ENCODE peak calls at places on chromosomes 16 and 17, in four cellular contexts. K is psoas muscle, T is HCT116, D is progenitor cell of endocrine pancreas. C is an unnamed sample.

GRCh38 chr16:14409563-14409962 is 220.5 kb downstream of the PARN start:
- DNase-seq in K (peak), D (no peak), T (no peak), C (no peak)

GRCh38 chr17:81331527-81332043 is 36.5 kb upstream of the SLC38A10 start:
- DNase-seq in T (no peak), D (no peak), K (no peak), C (no peak)

GRCh38 chr16:31352344-31353115 is 2.4 kb upstream of the ITGAX start:
- DNase-seq in T (no peak), K (peak), D (no peak), C (no peak)

GRCh38 chr17:49435630-49436029 is 20.9 kb upstream of the PHB1 start:
- DNase-seq in K (no peak), T (no peak), D (no peak), C (no peak)

GRCh38 chr17:55661359-55661758 is 61.3 kb downstream of the TMEM100 start:
- DNase-seq in T (no peak), K (no peak), D (no peak), C (no peak)

GRCh38 chr17:35087731-35088646 is 24.5 kb upstream of the RFFL start:
- DNase-seq in K (peak), D (peak), T (no peak), C (peak)

GRCh38 chr16:87829988-87830672 is 39.2 kb downstream of the SLC7A5 start:
- DNase-seq in K (no peak), D (no peak), T (no peak), C (no peak)

GRCh38 chr16:85524630-85525463 is 88.3 kb upstream of the GSE1 start:
- DNase-seq in K (peak), T (no peak), D (no peak), C (no peak)

GRCh38 chr17:58376472-58376921 is 24.5 kb upstream of the SUPT4H1 start:
- DNase-seq in D (no peak), K (no peak), T (no peak), C (no peak)

GRCh38 chr17:59451706-59452105 is 113.7 kb upstream of the DHX40 start:
- DNase-seq in D (no peak), T (no peak), K (no peak), C (no peak)

GRCh38 chr16:82470506-82471196 is 156.1 kb upstream of the CDH13 start:
- DNase-seq in T (no peak), D (no peak), K (no peak), C (no peak)

GRCh38 chr16:82059983-82060421 is 24.9 kb downstream of the HSD17B2 start:
- DNase-seq in D (no peak), T (no peak), K (no peak), C (no peak)

GRCh38 chr16:1389762-1390161 is 24.7 kb downstream of the UNKL start:
- DNase-seq in K (no peak), T (no peak), D (no peak), C (no peak)

GRCh38 chr16:54431041-54431996 is 144.7 kb upstream of the IRX3 start:
- DNase-seq in K (no peak), D (no peak), T (no peak), C (no peak)

GRCh38 chr17:75630071-75630917 is 2.9 kb upstream of the SMIM5 start:
- DNase-seq in K (no peak), T (no peak), D (no peak), C (no peak)

GRCh38 chr17:28982191-28982793 is 23.5 kb downstream of the SEZ6 start:
- DNase-seq in T (no peak), K (no peak), D (no peak), C (no peak)

GRCh38 chr16:79599837-79600635 is 501 bp downstream of the MAF start:
- DNase-seq in T (no peak), D (peak), K (peak), C (peak)

GRCh38 chr16:73616186-73616585 is 568.3 kb upstream of the ZFHX3 start:
- DNase-seq in D (no peak), T (peak), K (no peak), C (no peak)

GRCh38 chr16:79329967-79330366 is 270.6 kb downstream of the MAF start:
- DNase-seq in K (no peak), T (no peak), D (no peak), C (no peak)

GRCh38 chr17:68512967-68513474 is 791 bp downstream of the PRKAR1A start:
- DNase-seq in D (no peak), K (no peak), T (no peak), C (no peak)

GRCh38 chr17:4607773-4608187 is 23.5 kb downstream of the SMTNL2 start:
- DNase-seq in K (peak), D (no peak), T (no peak), C (no peak)

GRCh38 chr17:81422776-81423697 is 27.8 kb downstream of the BAHCC1 start:
- DNase-seq in K (peak), D (no peak), T (peak), C (no peak)

GRCh38 chr16:28259781-28260150 is 32.6 kb upstream of the SBK1 start:
- DNase-seq in K (no peak), T (no peak), D (no peak), C (no peak)

GRCh38 chr16:11796227-11797165 is 562 bp downstream of the ZC3H7A start:
- DNase-seq in D (peak), K (peak), T (no peak), C (no peak)

GRCh38 chr17:7673239-7673638 is 14.1 kb downstream of the TP53 start:
- DNase-seq in T (no peak), K (no peak), D (no peak), C (no peak)

GRCh38 chr17:27558842-27559505 is 72.0 kb upstream of the LGALS9 start:
- DNase-seq in T (no peak), D (no peak), K (no peak), C (no peak)

GRCh38 chr17:2694381-2695242 is 17.0 kb downstream of the CLUH start:
- DNase-seq in K (peak), T (no peak), D (no peak), C (no peak)

GRCh38 chr16:27431773-27432599 is 30.0 kb downstream of the IL21R start:
- DNase-seq in K (no peak), T (no peak), D (peak), C (no peak)

GRCh38 chr16:22353188-22353919 is 21.1 kb downstream of the CDR2 start:
- DNase-seq in K (no peak), D (no peak), T (peak), C (no peak)

GRCh38 chr17:27770877-27771276 is 29.5 kb downstream of the NOS2 start:
- DNase-seq in D (no peak), K (no peak), T (no peak), C (no peak)

GRCh38 chr17:47705536-47706481 is 11.8 kb downstream of the TBKBP1 start:
- DNase-seq in D (no peak), T (no peak), K (no peak), C (no peak)

GRCh38 chr17:75712480-75712879 is 8.8 kb upstream of the ITGB4 start:
- DNase-seq in T (no peak), D (no peak), K (no peak), C (no peak)

GRCh38 chr17:30541802-30542201 is 64.6 kb downstream of the GOSR1 start:
- DNase-seq in T (no peak), K (no peak), D (no peak), C (no peak)

GRCh38 chr17:78359216-78359935 is 501 bp downstream of the SOCS3 start:
- DNase-seq in K (peak), T (no peak), D (peak), C (no peak)

GRCh38 chr16:80323187-80323807 is 217.5 kb upstream of the DYNLRB2 start:
- DNase-seq in K (no peak), T (no peak), D (no peak), C (no peak)

GRCh38 chr16:69563605-69564580 is 1.9 kb upstream of the NFAT5 start:
- DNase-seq in T (no peak), K (no peak), D (no peak), C (no peak)

GRCh38 chr16:69565611-69566436 is at the start of gene NFAT5:
- DNase-seq in K (peak), T (peak), D (peak), C (peak)

GRCh38 chr16:69566437-69567030 is 768 bp downstream of the NFAT5 start:
- DNase-seq in D (peak), T (no peak), K (peak), C (peak)

GRCh38 chr16:69564845-69565610 is 738 bp upstream of the NFAT5 start:
- DNase-seq in T (no peak), K (no peak), D (no peak), C (no peak)

DNA sequence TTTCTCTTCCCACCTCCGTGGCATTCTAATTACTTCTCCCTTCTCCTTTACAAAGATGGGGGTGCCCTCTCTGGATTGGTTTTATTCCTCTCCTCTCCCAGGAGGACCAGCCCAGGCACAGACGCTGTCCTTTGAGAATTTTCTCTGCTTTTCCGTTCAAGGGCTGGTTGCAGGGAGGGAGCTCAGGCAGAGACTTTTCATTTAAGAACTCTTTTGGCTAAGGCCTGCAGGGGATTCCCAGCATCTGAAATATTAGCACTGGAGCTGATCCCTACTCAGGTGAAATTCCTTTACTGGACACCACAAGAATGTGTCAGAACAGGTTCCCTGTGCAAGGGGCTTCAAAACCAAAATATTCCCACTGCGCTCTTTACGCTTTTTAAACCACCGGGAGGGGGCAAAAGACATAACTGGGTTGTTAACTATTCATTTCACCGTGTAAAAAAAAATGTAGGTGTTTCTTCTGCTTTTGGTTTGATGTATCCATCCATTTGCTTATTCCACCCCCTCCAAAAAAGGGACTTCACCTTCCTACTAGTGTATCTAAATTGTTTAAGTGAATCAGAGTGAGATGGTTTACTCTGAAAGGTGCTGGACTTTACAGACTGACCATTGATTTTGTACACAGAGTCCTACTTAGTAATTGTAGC is 1.4 kb downstream of the NFAT5 start:
- DNase-seq in K (no peak), D (no peak), T (no peak), C (peak)
- TF ChIP-seq CTCF in K (no peak), D (peak), T (peak), C (peak)

DNA sequence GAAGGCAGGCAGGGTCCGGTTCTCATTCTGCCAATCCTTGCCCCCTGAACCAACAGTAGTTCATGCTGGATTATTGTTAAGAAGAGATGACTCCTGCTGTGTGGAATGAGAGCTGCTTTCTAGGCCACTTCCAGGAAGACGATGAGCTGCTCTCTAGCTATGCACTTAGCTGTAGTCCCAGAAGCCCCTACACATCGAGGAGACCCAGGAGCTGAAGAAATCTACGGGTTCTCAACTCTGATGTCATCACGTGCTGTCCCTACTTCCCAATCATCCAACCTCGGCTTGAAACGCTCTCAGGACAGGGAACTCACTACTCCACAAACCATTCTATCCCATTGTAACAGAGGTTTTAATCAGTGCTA is 29.0 kb upstream of the EMP2 start:
- DNase-seq in D (no peak), K (no peak), T (no peak), C (no peak)
- TF ChIP-seq CTCF in D (no peak), K (no peak), T (no peak), C (no peak)

DNA sequence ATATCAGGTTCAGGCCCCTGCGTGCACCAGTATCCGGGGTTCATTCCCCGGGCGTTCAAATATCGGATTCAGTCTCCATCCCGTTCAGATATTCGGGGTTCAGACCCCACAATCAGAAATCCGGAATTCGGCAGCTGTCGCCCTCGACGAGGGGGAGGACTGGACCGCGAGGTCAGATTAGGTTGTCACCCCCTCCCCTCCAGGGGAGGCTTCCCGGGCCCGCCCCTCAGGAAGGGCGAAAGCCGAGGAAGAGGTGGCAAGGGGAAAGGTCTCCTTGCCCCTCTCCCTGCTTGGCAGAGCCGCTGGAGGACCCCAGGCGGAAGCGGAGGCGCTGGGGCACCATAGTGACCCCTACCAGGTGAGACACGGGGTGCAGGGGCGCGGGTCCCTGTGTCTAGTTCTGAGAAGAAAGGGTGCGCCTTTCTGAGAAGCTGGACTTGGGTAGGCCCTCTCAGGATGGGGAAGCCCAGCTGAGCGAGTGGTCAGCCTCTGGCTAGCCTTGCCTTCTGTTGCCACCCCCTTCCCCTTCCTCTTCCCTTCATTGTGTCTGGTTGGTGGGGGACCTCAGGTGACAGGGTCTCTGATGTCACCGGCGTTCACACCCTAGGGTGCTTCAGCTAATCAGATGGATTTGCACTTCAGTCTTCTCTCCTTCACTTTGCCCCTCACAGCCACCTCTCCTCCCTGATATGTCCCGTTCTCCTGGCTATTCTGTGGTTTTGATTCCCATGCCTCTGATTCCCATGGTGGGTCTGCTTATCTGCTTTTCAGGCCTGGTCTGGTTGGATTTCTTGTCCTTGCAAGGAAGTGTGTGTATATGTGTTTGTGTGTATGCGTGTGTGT is 844 bp downstream of the TAOK2 start:
- DNase-seq in D (no peak), K (peak), T (no peak), C (no peak)
- TF ChIP-seq CTCF in D (no peak), K (no peak), T (no peak), C (no peak)

GRCh38 chr17:39108976-39109375 is 42.5 kb downstream of the PLXDC1 start:
- DNase-seq in K (no peak), T (no peak), D (no peak), C (no peak)

GRCh38 chr17:39107973-39108372 is 43.5 kb downstream of the PLXDC1 start:
- DNase-seq in D (no peak), K (no peak), T (no peak), C (no peak)

GRCh38 chr17:39107141-39107540 is 44.3 kb downstream of the PLXDC1 start:
- DNase-seq in T (no peak), K (no peak), D (no peak), C (no peak)

GRCh38 chr17:39113871-39114270 is 37.6 kb downstream of the PLXDC1 start:
- DNase-seq in K (no peak), D (no peak), T (no peak), C (no peak)

DNA sequence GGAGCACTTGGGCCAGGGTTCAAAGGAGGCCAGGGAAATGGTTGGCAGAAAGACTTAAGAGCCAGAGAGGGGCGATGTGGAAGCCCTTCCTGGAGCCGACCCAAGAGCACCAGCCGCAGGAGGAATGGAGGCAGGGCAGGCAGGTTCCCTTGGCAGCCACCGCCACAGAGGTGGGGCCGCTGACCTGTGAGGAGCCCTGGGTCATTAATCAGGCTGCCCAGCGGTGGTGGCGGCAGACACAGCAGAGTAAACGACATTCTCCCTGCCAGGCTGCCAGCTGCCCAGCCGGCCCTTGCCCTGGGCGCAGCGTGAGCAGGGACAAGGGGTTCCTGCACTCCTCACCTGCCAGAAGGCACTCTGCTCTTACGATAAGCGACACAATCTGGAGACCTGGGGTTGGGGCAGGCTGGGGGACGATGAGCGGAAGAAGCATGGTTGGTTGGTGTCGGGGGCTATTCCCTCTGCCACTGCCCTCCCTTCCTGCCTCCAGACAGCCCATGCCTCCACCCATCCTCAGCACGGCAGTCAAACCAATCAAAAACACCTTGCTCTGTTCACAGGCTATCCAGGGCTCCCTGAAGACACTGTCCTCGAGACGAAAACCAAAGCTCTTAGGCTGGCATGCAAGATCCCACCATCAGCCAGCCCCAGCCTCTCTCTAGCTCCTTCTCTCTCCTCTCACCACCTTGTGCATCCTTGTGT is 40.9 kb downstream of the PLXDC1 start:
- DNase-seq in K (no peak), D (no peak), T (no peak), C (no peak)
- TF ChIP-seq CTCF in K (no peak), D (no peak), T (no peak), C (no peak)

GRCh38 chr16:64957246-64957645 is 164.6 kb downstream of the CDH11 start:
- DNase-seq in K (no peak), D (no peak), T (no peak), C (no peak)
- TF ChIP-seq CTCF in K (no peak), D (no peak), T (no peak), C (no peak)

DNA sequence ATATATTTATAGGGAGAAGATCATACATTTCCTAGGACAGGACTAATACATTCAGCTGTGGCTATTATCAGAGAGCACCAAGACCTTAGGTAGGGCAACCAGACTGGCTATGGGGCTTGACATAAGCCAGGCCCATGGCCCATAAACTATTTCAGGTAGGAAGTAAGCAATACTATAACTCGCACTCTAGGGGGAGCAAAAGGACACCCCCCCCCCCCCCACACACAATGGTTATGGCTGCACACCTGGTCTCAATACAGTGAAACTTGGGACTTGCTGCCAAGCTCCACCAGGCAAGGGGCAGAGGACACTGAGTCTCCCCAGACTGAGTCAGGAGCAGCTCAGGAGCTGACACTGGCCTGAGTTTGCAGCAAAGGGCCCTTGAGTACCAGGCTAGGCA is 348.9 kb upstream of the ASIC2 start:
- DNase-seq in T (no peak), K (no peak), D (no peak), C (no peak)
- TF ChIP-seq CTCF in T (no peak), K (no peak), D (peak), C (no peak)

DNA sequence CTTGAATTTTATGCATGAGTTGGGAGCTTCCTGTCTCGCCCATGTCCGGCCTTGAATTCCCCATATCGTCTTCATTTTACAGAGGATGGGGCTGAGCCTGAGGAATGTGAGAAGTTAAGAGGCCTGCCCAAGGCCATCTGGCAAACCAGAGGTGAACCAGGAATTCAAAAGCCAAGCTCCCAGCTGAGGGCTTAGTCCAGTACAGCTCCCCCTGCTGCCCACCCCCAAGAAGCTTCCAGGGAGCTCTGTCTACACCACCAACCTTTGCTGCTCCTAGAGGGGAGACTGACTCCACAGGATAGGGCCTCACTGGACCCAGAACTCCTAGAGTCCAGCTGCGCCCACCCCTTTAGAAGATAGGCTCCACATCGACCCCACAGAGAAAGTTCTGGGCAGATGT is 20.7 kb upstream of the C16orf78 start:
- DNase-seq in D (no peak), K (no peak), T (peak), C (no peak)
- TF ChIP-seq CTCF in D (peak), K (no peak), T (peak), C (no peak)

GRCh38 chr16:2429771-2430663 is 770 bp downstream of the CCNF start:
- DNase-seq in T (no peak), D (no peak), K (peak), C (no peak)

GRCh38 chr16:2427526-2427925 is 1.7 kb upstream of the CCNF start:
- DNase-seq in T (no peak), D (no peak), K (no peak), C (no peak)

GRCh38 chr16:2428787-2429036 is 535 bp upstream of the CCNF start:
- DNase-seq in T (no peak), D (no peak), K (no peak), C (no peak)

GRCh38 chr16:2428051-2428786 is 1.0 kb upstream of the CCNF start:
- DNase-seq in D (peak), K (no peak), T (no peak), C (no peak)

GRCh38 chr16:2429037-2429770 is at the start of gene CCNF:
- DNase-seq in D (peak), K (peak), T (peak), C (peak)
- TF ChIP-seq CTCF in D (peak), K (no peak), T (no peak), C (no peak)

C was measured in mesothelial cell of epicardium.